ENCODE peak calls at places on chromosomes 7 and 10, in eight cellular contexts. O is GM06990, K is transverse colon, P is heart left ventricle, A is cardiac muscle cell, U is fibroblast of lung, I is fibroblast of mammary gland, Q is fibroblast of pulmonary artery. V is an unnamed sample.

GRCh38 chr10:34906021-34906965 is 91.2 kb upstream of the PARD3 start:
- DNase-seq in I (no peak), Q (no peak), A (peak; percentile 22), P (no peak), K (no peak), U (peak; percentile 20), O (no peak), V (peak; percentile 75)

GRCh38 chr7:129781128-129781855 is 169.8 kb downstream of the NRF1 start:
- DNase-seq in O (no peak), P (no peak), K (no peak), U (no peak), Q (no peak), A (no peak), I (no peak), V (no peak)

GRCh38 chr7:79504607-79505389 is 51.3 kb upstream of the MAGI2 start:
- DNase-seq in O (no peak), I (no peak), U (peak; percentile 33), K (no peak), P (no peak), A (peak; percentile 29), Q (peak; percentile 21), V (no peak)

GRCh38 chr7:19177269-19177668 is 32.0 kb upstream of the FERD3L start:
- DNase-seq in O (no peak), U (peak; percentile 4), I (no peak), P (no peak), A (no peak), K (no peak), Q (no peak), V (peak; percentile 38)

GRCh38 chr10:16789765-16790164 is 27.5 kb downstream of the RSU1 start:
- DNase-seq in Q (no peak), P (no peak), I (no peak), A (no peak), K (no peak), O (no peak), U (no peak), V (no peak)

GRCh38 chr7:87561102-87561501 is 39.6 kb downstream of the ABCB1 start:
- DNase-seq in P (no peak), K (no peak), O (no peak), I (no peak), Q (no peak), U (no peak), A (no peak), V (no peak)

GRCh38 chr7:132090444-132090843 is 485.8 kb downstream of the PLXNA4 start:
- DNase-seq in K (no peak), Q (no peak), I (peak; percentile 29), U (no peak), O (no peak), P (no peak), A (peak; percentile 4), V (no peak)

GRCh38 chr10:121281576-121281975 is 316.7 kb downstream of the FGFR2 start:
- DNase-seq in A (peak; percentile 2), U (no peak), P (no peak), I (no peak), O (no peak), K (no peak), Q (no peak), V (no peak)

GRCh38 chr10:4316166-4316810 is 509.7 kb upstream of the AKR1E2 start:
- DNase-seq in I (peak; percentile 89), Q (peak; percentile 80), K (no peak), P (peak; percentile 27), U (peak; percentile 95), A (peak; percentile 87), O (no peak), V (peak; percentile 89)

GRCh38 chr7:14761506-14762296 is 140.8 kb downstream of the DGKB start:
- DNase-seq in Q (peak; percentile 85), K (peak; percentile 35), O (no peak), I (peak; percentile 85), A (peak; percentile 86), U (peak; percentile 86), P (peak; percentile 78), V (peak; percentile 87)

GRCh38 chr7:44286618-44287487 is 38.5 kb downstream of the CAMK2B start:
- DNase-seq in I (no peak), O (no peak), U (no peak), Q (no peak), P (peak; percentile 6), K (peak; percentile 5), A (no peak), V (no peak)

GRCh38 chr7:44284881-44285541 is 40.4 kb downstream of the CAMK2B start:
- DNase-seq in O (no peak), I (no peak), Q (no peak), A (no peak), K (peak; percentile 2), U (no peak), P (peak; percentile 4), V (no peak)

GRCh38 chr7:44287488-44288380 is 37.7 kb downstream of the CAMK2B start:
- DNase-seq in O (no peak), P (peak; percentile 4), I (no peak), A (no peak), Q (no peak), U (no peak), K (peak; percentile 2), V (no peak)

GRCh38 chr7:44285561-44285960 is 39.8 kb downstream of the CAMK2B start:
- DNase-seq in Q (no peak), I (no peak), O (no peak), K (no peak), A (no peak), U (no peak), P (peak; percentile 4), V (no peak)

GRCh38 chr7:44286182-44286617 is 39.2 kb downstream of the CAMK2B start:
- DNase-seq in U (no peak), I (no peak), O (no peak), P (peak; percentile 19), A (no peak), Q (no peak), K (peak; percentile 3), V (no peak)
- TF ChIP-seq CTCF in U (no peak), I (no peak), O (peak; percentile 31), P (no peak), A (no peak), Q (no peak), K (no peak), V (no peak)

DNA sequence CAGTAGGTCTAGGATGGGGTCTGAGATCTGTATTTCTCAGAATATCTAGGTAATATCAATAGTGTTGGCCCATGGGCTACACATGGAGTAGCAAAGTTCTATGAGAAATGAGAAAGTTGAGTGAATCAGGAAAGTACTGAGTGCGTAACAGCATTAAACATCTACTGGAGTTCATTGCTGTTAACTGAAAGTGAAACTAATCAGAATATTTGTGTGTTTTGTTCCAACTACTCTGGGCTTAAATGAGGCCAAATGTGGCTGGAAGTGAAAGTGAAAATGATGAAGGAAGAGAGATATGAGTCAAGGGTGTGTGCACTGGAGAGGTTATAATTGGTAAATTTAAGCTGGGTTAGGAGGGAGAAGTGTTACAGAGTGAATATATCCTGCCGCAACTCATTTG is 46.5 kb downstream of the TMEM106B start:
- DNase-seq in Q (peak; percentile 25), O (peak; percentile 55), P (no peak), K (no peak), A (peak; percentile 19), U (peak; percentile 39), I (peak; percentile 55), V (peak; percentile 59)
- H3K4me3 ChIP-seq in Q (no peak overlapping the region), O (no peak overlapping the region), P (no peak overlapping the region), K (peak overlapping the region; percentile 14), A (no peak overlapping the region), U (no peak overlapping the region), I (no peak overlapping the region), V (no peak overlapping the region)

GRCh38 chr7:50470250-50471163 is 20.4 kb upstream of the FIGNL1 start:
- DNase-seq in Q (no peak), K (no peak), A (no peak), U (no peak), O (peak; percentile 32), P (no peak), I (peak; percentile 16), V (no peak)

GRCh38 chr7:50469181-50469580 is 19.0 kb upstream of the FIGNL1 start:
- DNase-seq in O (no peak), Q (no peak), U (no peak), P (no peak), K (no peak), A (no peak), I (no peak), V (no peak)

GRCh38 chr7:50466815-50467569 is 16.8 kb upstream of the FIGNL1 start:
- DNase-seq in I (no peak), Q (no peak), U (no peak), K (no peak), P (no peak), O (no peak), A (no peak), V (no peak)

GRCh38 chr7:50471970-50472369 is 21.8 kb upstream of the FIGNL1 start:
- DNase-seq in U (no peak), I (no peak), P (no peak), K (no peak), O (no peak), Q (no peak), A (no peak), V (no peak)

DNA sequence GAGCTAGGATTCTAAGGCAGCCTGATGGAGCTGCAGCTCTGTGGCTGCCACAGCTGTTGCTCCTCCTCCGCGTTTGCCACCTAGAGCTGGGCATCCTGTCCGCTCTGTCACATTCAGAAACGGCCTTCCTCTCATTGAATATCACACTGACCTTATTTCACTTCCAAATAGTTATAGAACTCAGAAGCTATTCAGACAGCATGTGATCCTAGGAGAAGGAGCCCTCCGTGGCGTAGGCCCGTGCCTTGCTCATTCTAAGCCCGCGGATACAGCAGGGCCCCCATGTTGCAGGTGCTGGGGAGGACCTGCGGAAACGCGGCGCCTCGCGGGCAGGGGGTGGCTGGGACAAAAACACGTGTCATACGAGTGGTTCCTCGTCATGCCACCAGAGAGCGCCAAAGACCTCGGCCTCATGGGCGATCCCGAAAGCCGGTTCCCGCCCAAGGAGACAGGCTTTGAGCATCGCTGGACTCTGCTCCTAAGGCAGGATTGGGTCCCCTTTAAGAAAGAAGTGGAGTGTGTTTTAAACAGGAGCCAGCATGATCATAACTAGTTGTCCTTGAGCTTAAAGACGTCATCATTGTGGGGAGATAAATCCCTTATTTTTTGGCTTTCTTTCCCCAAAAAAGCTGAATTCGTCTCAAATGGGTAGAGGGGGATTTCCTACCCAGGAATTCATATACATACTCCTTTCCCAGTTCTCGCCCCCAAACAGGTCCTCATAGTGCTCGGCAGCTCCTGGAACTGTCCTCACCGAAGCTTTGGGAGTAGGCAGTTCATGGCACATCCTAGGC is 17.9 kb upstream of the FIGNL1 start:
- DNase-seq in A (peak; percentile 79), K (peak; percentile 83), U (peak; percentile 40), I (peak; percentile 73), P (peak; percentile 72), O (peak; percentile 70), Q (peak; percentile 78), V (peak; percentile 66)
- TF ChIP-seq CTCF in A (peak; percentile 85), K (peak; percentile 85), U (peak; percentile 81), I (peak; percentile 85), P (peak; percentile 87), O (peak; percentile 92), Q (peak; percentile 79), V (peak; percentile 87)

DNA sequence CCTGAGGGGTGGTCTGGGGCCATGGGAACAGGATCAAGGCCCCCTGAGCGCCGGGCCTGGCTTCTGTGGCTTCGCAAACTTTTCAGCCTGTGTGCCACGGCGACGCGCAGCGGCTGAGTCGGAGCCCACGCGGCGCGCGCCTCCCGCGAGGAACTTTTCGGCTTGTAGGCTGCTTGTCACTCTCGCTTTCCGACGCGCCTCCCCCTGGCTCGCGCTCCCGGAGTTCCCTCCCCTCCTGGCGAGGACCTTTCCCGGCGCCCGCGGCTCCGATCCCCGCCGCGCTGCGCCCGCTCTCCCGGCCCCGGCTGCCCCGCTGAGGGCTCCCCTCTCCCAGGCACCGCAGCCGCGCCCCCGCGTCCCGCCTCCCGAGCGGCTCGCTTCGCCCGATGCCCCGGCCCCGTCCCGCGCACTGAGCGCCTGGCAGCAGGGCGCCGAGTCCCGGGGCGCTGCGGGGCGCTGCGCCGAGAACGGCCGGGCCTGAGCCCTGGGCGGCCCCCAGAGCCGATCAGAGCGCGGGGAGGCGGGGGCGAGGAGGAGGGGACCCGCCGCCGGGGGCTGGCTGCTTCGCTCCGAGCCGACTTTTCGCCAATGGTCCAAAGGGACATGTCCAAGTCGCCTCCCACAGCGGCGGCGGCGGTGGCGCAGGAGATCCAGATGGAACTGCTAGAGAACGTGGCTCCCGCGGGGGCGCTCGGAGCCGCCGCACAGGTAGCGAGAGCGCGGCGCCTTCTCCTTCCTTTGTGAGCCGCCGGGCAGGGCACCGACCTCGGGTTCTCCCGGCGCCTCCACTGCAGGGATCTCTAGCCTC is at the start of gene CACNB2:
- DNase-seq in O (peak; percentile 12), I (peak; percentile 66), A (peak; percentile 60), U (peak; percentile 69), Q (peak; percentile 57), K (peak; percentile 75), P (peak; percentile 75), V (peak; percentile 15)
- H3K4me3 ChIP-seq in O (no peak within 1 kb of the TSS), I (peak within 1 kb of the TSS; percentile 68), A (peak within 1 kb of the TSS; percentile 99), U (peak within 1 kb of the TSS; percentile 65), Q (peak within 1 kb of the TSS; percentile 57), K (peak within 1 kb of the TSS; percentile 68), P (peak within 1 kb of the TSS; percentile 51), V (peak within 1 kb of the TSS; percentile 49)

V was measured in astrocyte of the spinal cord.